ENCODE peak calls at places on chromosome 7, in eight cellular contexts. M is effector memory CD4-positive, alpha-beta T cell; W is H1; U is cardiac muscle cell; J is CD8-positive, alpha-beta T cell; H is tibial nerve; F is right atrium auricular region; A is psoas muscle. K is an unnamed sample.
A peak's percentile ranks its signal among the peaks of the same experiment; 100 is the strongest.

GRCh38 chr7:93728292-93728691 is 153.8 kb upstream of the CALCR start:
- DNase-seq in M (no peak), W (no peak), U (no peak), J (no peak), H (no peak), F (no peak), A (no peak), K (no peak)

GRCh38 chr7:1725199-1725701 is 55.2 kb downstream of the ELFN1 start:
- DNase-seq in M (no peak), W (no peak), U (peak; percentile 21), J (no peak), H (no peak), F (peak; percentile 72), A (peak; percentile 92), K (no peak)

GRCh38 chr7:51428226-51428887 is 111.7 kb upstream of the COBL start:
- DNase-seq in M (no peak), W (no peak), U (no peak), J (no peak), H (no peak), F (no peak), A (no peak), K (no peak)

GRCh38 chr7:119175916-119176627 is 951.6 kb downstream of the ANKRD7 start:
- DNase-seq in M (no peak), W (peak; percentile 82), U (peak; percentile 70), J (no peak), H (peak; percentile 75), F (no peak), A (no peak), K (no peak)

GRCh38 chr7:48337012-48337621 is 165.9 kb downstream of the ABCA13 start:
- DNase-seq in M (no peak), W (no peak), U (peak; percentile 33), J (no peak), H (peak; percentile 30), F (no peak), A (no peak), K (no peak)

GRCh38 chr7:95250591-95250990 is 73.7 kb downstream of the PON1 start:
- DNase-seq in M (no peak), W (no peak), U (no peak), J (no peak), H (no peak), F (no peak), A (peak; percentile 19), K (no peak)

GRCh38 chr7:154843670-154844237 is 159.2 kb downstream of the PAXIP1 start:
- DNase-seq in M (no peak), W (no peak), U (no peak), J (no peak), H (no peak), F (no peak), A (no peak), K (no peak)

GRCh38 chr7:17599733-17600685 is 301.6 kb downstream of the AHR start:
- DNase-seq in M (no peak), W (no peak), U (peak; percentile 94), J (no peak), H (peak; percentile 9), F (no peak), A (no peak), K (no peak)

GRCh38 chr7:155919400-155920067 is 107.3 kb upstream of the SHH start:
- DNase-seq in M (no peak), W (no peak), U (no peak), J (no peak), H (no peak), F (no peak), A (no peak), K (no peak)

GRCh38 chr7:11193131-11193867 is 219.6 kb downstream of the PHF14 start:
- DNase-seq in M (no peak), W (peak; percentile 31), U (peak; percentile 75), J (no peak), H (no peak), F (no peak), A (peak; percentile 51), K (no peak)

GRCh38 chr7:30594055-30594539 is 581 bp upstream of the GARS1 start:
- DNase-seq in M (peak; percentile 2), W (no peak), U (peak; percentile 40), J (no peak), H (peak; percentile 17), F (no peak), A (no peak), K (peak; percentile 67)

GRCh38 chr7:12389089-12389700 is 14.5 kb downstream of the VWDE start:
- DNase-seq in M (no peak), W (peak; percentile 5), U (peak; percentile 72), J (no peak), H (peak; percentile 19), F (no peak), A (no peak), K (no peak)

GRCh38 chr7:137731436-137731835 is 115.3 kb downstream of the DGKI start:
- DNase-seq in M (no peak), W (no peak), U (no peak), J (no peak), H (no peak), F (no peak), A (no peak), K (no peak)

GRCh38 chr7:73830872-73831655 is at the start of gene CLDN4:
- DNase-seq in M (no peak), W (no peak), U (no peak), J (no peak), H (no peak), F (no peak), A (no peak), K (peak; percentile 95)
- H3K4me1 ChIP-seq in M (peaks cover 16% of the 10 kb centered on the region), W (peaks cover 44% of the 10 kb centered on the region), U (peaks cover 11% of the 10 kb centered on the region), J (peaks cover 18% of the 10 kb centered on the region), H (no peaks in the 10 kb centered on the region), F (peaks cover 23% of the 10 kb centered on the region), A (peaks cover 10% of the 10 kb centered on the region), K (peaks cover 40% of the 10 kb centered on the region)

DNA sequence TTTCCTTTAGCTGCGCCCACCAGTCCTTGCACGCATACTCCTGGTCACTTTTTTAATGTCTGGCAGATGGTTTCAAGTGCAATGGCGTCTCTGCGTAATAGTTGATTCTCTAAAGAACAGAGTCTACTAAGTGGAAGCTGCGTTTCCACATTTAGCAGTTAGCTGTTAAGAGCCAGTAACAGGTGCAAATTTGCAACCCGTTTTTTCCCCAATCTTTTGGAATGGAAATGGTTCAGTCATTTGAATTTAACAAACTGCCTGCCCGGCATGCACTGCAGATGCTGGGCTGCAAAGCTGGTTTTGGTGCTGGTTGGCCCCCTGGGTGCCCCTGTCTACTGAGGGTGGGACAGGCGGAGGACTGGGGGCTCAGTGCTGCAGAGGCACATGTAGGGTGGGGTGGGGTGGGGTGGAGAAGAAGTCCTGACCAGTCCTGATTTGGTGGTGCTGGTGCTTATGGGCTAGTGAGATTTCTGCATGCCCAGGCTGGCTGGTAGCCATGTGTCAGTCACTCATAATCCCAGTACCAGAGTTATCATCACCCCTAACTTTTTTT is 43.9 kb downstream of the CUX1 start:
- DNase-seq in M (no peak), W (no peak), U (no peak), J (no peak), H (no peak), F (no peak), A (no peak), K (no peak)
- H3K4me1 ChIP-seq in M (no peaks in the 10 kb centered on the region), W (peaks cover 25% of the 10 kb centered on the region), U (peaks cover 34% of the 10 kb centered on the region), J (peaks cover 11% of the 10 kb centered on the region), H (no peaks in the 10 kb centered on the region), F (peaks cover 71% of the 10 kb centered on the region), A (peaks cover 68% of the 10 kb centered on the region), K (peaks cover 32% of the 10 kb centered on the region)

GRCh38 chr7:101728888-101729883 is 88.2 kb upstream of the CUX1 start:
- DNase-seq in M (no peak), W (no peak), U (peak; percentile 97), J (no peak), H (no peak), F (no peak), A (no peak), K (no peak)

GRCh38 chr7:101733713-101734475 is 83.5 kb upstream of the CUX1 start:
- DNase-seq in M (no peak), W (no peak), U (peak; percentile 72), J (no peak), H (peak; percentile 25), F (no peak), A (peak; percentile 70), K (peak; percentile 87)

GRCh38 chr7:101728128-101728527 is 89.3 kb upstream of the CUX1 start:
- DNase-seq in M (no peak), W (no peak), U (no peak), J (no peak), H (no peak), F (no peak), A (no peak), K (no peak)

GRCh38 chr7:101727184-101727583 is 90.2 kb upstream of the CUX1 start:
- DNase-seq in M (no peak), W (no peak), U (no peak), J (no peak), H (no peak), F (no peak), A (no peak), K (no peak)

GRCh38 chr7:101731502-101732084 is 85.8 kb upstream of the CUX1 start:
- DNase-seq in M (no peak), W (no peak), U (no peak), J (no peak), H (no peak), F (no peak), A (no peak), K (no peak)
- H3K4me1 ChIP-seq in M (no peaks in the 10 kb centered on the region), W (peaks cover 13% of the 10 kb centered on the region), U (peaks cover 4% of the 10 kb centered on the region), J (no peaks in the 10 kb centered on the region), H (no peaks in the 10 kb centered on the region), F (peaks cover 14% of the 10 kb centered on the region), A (peaks cover 10% of the 10 kb centered on the region), K (no peaks in the 10 kb centered on the region)

GRCh38 chr7:25965405-25966123 is 186.4 kb upstream of the NFE2L3 start:
- DNase-seq in M (no peak), W (no peak), U (peak; percentile 10), J (no peak), H (no peak), F (no peak), A (no peak), K (no peak)

GRCh38 chr7:25967278-25968204 is 184.5 kb upstream of the NFE2L3 start:
- DNase-seq in M (no peak), W (no peak), U (no peak), J (no peak), H (no peak), F (no peak), A (no peak), K (no peak)

GRCh38 chr7:25964483-25964961 is 187.5 kb upstream of the NFE2L3 start:
- DNase-seq in M (no peak), W (no peak), U (no peak), J (no peak), H (no peak), F (no peak), A (no peak), K (no peak)

GRCh38 chr7:25966469-25966868 is 185.5 kb upstream of the NFE2L3 start:
- DNase-seq in M (no peak), W (no peak), U (no peak), J (no peak), H (no peak), F (no peak), A (no peak), K (no peak)

GRCh38 chr7:25963733-25964132 is 188.3 kb upstream of the NFE2L3 start:
- DNase-seq in M (no peak), W (no peak), U (no peak), J (no peak), H (no peak), F (no peak), A (no peak), K (no peak)
- H3K4me1 ChIP-seq in M (peaks cover 4% of the 10 kb centered on the region), W (no peaks in the 10 kb centered on the region), U (no peaks in the 10 kb centered on the region), J (no peaks in the 10 kb centered on the region), H (no peaks in the 10 kb centered on the region), F (no peaks in the 10 kb centered on the region), A (no peaks in the 10 kb centered on the region), K (peaks cover 3% of the 10 kb centered on the region)

K was measured in kidney.